ENCODE peak calls at places on chromosomes 2 and 18, in four cellular contexts. X, Z, I and N are unnamed samples.

GRCh38 chr2:74789278-74789677 is 44.6 kb upstream of the HK2 start:
- DNase-seq in X (no peak), Z (no peak), I (peak; percentile 56), N (no peak)

GRCh38 chr2:216829533-216829932 is 30.3 kb downstream of the TNP1 start:
- DNase-seq in X (no peak), Z (no peak), I (no peak), N (no peak)

GRCh38 chr2:147501973-147502372 is 342.9 kb upstream of the ACVR2A start:
- DNase-seq in X (no peak), Z (no peak), I (no peak), N (no peak)

GRCh38 chr2:28570431-28570830 is 74.6 kb downstream of the PLB1 start:
- DNase-seq in X (no peak), Z (no peak), I (no peak), N (no peak)

GRCh38 chr2:108396845-108397244 is 19.1 kb downstream of the SULT1C4 start:
- DNase-seq in X (no peak), Z (no peak), I (no peak), N (no peak)

GRCh38 chr2:184305105-184305504 is 293.2 kb upstream of the ZNF804A start:
- DNase-seq in X (no peak), Z (no peak), I (no peak), N (no peak)

GRCh38 chr2:69385443-69386151 is 1.4 kb downstream of the GFPT1 start:
- DNase-seq in X (no peak), Z (no peak), I (no peak), N (no peak)

GRCh38 chr2:23549051-23549450 is 164.1 kb downstream of the KLHL29 start:
- DNase-seq in X (no peak), Z (no peak), I (no peak), N (no peak)

GRCh38 chr2:183000846-183001245 is 37.4 kb downstream of the NCKAP1 start:
- DNase-seq in X (no peak), Z (no peak), I (no peak), N (no peak)

GRCh38 chr2:11407413-11407812 is 58.5 kb downstream of the E2F6 start:
- DNase-seq in X (no peak), Z (no peak), I (no peak), N (no peak)

GRCh38 chr2:68917034-68917718 is 35.5 kb downstream of the GKN2 start:
- DNase-seq in X (no peak), Z (no peak), I (no peak), N (no peak)

GRCh38 chr2:207444756-207445155 is 85.0 kb upstream of the CREB1 start:
- DNase-seq in X (no peak), Z (no peak), I (no peak), N (no peak)

GRCh38 chr2:10704034-10704594 is 14.3 kb upstream of the NOL10 start:
- DNase-seq in X (no peak), Z (no peak), I (no peak), N (no peak)

GRCh38 chr18:48153641-48154481 is 223.4 kb upstream of the SMAD2 start:
- DNase-seq in X (no peak), Z (no peak), I (no peak), N (no peak)

GRCh38 chr2:43224571-43225092 is 1.8 kb downstream of the ZFP36L2 start:
- DNase-seq in X (peak; percentile 39), Z (no peak), I (no peak), N (no peak)

GRCh38 chr18:8803063-8803795 is 97.9 kb downstream of the MTCL1 start:
- DNase-seq in X (no peak), Z (no peak), I (no peak), N (no peak)

GRCh38 chr2:238861766-238862315 is 14.0 kb downstream of the TWIST2 start:
- DNase-seq in X (no peak), Z (no peak), I (no peak), N (no peak)

GRCh38 chr2:203097735-203098134 is 83.1 kb downstream of the NBEAL1 start:
- DNase-seq in X (no peak), Z (no peak), I (no peak), N (no peak)

GRCh38 chr2:151159109-151159690 is 102.5 kb downstream of the RBM43 start:
- DNase-seq in X (no peak), Z (no peak), I (no peak), N (no peak)

GRCh38 chr2:147355706-147356105 is 489.1 kb upstream of the ACVR2A start:
- DNase-seq in X (no peak), Z (no peak), I (no peak), N (no peak)

GRCh38 chr18:69400253-69400975 is at the start of gene DOK6:
- DNase-seq in X (no peak), Z (no peak), I (no peak), N (no peak)

GRCh38 chr2:107430006-107430405 is 396.7 kb upstream of the RGPD4 start:
- DNase-seq in X (no peak), Z (no peak), I (no peak), N (no peak)

GRCh38 chr2:46814160-46814559 is 101.4 kb downstream of the MCFD2 start:
- DNase-seq in X (no peak), Z (no peak), I (no peak), N (no peak)

GRCh38 chr2:23924589-23925359 is 2.1 kb downstream of the ATAD2B start:
- DNase-seq in X (no peak), Z (no peak), I (no peak), N (no peak)

GRCh38 chr2:7567646-7568045 is 650.4 kb downstream of the RNF144A start:
- DNase-seq in X (no peak), Z (peak; percentile 39), I (no peak), N (no peak)

GRCh38 chr2:196989496-196989895 is 63.0 kb upstream of the PGAP1 start:
- DNase-seq in X (no peak), Z (no peak), I (peak; percentile 31), N (no peak)

GRCh38 chr18:6921571-6921970 is 192.1 kb downstream of the ARHGAP28 start:
- DNase-seq in X (no peak), Z (no peak), I (no peak), N (no peak)

GRCh38 chr18:6923220-6923619 is 193.7 kb downstream of the ARHGAP28 start:
- DNase-seq in X (no peak), Z (no peak), I (no peak), N (no peak)

GRCh38 chr18:6917082-6917481 is 187.6 kb downstream of the ARHGAP28 start:
- DNase-seq in X (no peak), Z (no peak), I (no peak), N (no peak)

GRCh38 chr18:6920099-6920955 is 190.8 kb downstream of the ARHGAP28 start:
- DNase-seq in X (peak; percentile 44), Z (no peak), I (peak; percentile 64), N (peak; percentile 20)
- TF ChIP-seq SPI1 in X (no peak), Z (no peak), I (no peak), N (no peak)

GRCh38 chr2:223494496-223494895 is 107.7 kb downstream of the SCG2 start:
- DNase-seq in X (no peak), Z (no peak), I (no peak), N (no peak)

GRCh38 chr2:223486741-223487140 is 115.4 kb downstream of the SCG2 start:
- DNase-seq in X (no peak), Z (no peak), I (no peak), N (no peak)

GRCh38 chr2:223487447-223487846 is 114.7 kb downstream of the SCG2 start:
- DNase-seq in X (no peak), Z (no peak), I (no peak), N (no peak)

DNA sequence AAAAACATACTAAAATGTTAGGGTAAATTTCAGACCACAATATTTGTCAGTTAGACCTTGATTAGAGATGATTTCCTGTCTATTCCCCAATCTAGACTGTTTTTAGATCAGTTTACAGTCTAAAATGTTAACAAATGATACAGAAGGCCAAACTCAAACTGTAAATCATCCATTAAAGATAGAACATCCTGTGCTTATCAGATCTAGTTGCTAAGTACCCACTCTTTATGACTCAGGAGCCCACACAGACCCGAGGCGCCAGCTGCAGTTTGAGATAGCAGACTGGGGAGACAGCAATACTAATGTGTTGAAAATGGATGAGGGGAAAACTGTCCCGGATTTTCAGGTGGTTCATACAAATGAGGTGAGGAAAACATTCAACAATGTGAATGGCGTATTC is 113.3 kb downstream of the SCG2 start:
- DNase-seq in X (peak; percentile 20), Z (no peak), I (no peak), N (no peak)
- TF ChIP-seq POLR2AphosphoS5 in X (peak; percentile 33), Z (no peak), I (no peak), N (no peak)

GRCh38 chr18:25248755-25249154 is 103.2 kb downstream of the ZNF521 start:
- DNase-seq in X (no peak), Z (no peak), I (no peak), N (no peak)

GRCh38 chr18:25245299-25245698 is 106.7 kb downstream of the ZNF521 start:
- DNase-seq in X (no peak), Z (no peak), I (no peak), N (no peak)

GRCh38 chr18:25251127-25251526 is 100.8 kb downstream of the ZNF521 start:
- DNase-seq in X (no peak), Z (no peak), I (no peak), N (no peak)

GRCh38 chr18:25250610-25250859 is 101.4 kb downstream of the ZNF521 start:
- DNase-seq in X (no peak), Z (no peak), I (no peak), N (no peak)

DNA sequence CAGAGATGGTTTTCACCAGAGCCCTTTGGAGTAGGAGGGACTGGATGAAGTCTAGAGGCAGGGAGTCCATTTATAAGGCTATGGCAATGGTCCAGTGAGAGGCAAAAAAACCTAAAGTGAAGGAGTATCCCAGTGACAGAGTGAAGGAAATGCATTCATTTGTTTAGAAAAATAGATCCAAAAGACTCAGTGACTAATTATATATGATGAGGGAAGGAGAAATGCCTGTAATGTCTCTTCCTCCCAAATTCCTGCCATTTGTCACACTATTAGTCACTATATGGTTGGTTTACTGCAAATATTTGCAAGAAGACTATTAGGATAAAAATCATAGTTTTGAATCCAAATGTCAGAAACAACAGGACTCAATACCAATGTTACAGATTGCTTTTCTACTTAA is 104.2 kb downstream of the ZNF521 start:
- DNase-seq in X (no peak), Z (no peak), I (no peak), N (no peak)
- TF ChIP-seq SPI1 in X (no peak), Z (no peak), I (no peak), N (no peak)

DNA sequence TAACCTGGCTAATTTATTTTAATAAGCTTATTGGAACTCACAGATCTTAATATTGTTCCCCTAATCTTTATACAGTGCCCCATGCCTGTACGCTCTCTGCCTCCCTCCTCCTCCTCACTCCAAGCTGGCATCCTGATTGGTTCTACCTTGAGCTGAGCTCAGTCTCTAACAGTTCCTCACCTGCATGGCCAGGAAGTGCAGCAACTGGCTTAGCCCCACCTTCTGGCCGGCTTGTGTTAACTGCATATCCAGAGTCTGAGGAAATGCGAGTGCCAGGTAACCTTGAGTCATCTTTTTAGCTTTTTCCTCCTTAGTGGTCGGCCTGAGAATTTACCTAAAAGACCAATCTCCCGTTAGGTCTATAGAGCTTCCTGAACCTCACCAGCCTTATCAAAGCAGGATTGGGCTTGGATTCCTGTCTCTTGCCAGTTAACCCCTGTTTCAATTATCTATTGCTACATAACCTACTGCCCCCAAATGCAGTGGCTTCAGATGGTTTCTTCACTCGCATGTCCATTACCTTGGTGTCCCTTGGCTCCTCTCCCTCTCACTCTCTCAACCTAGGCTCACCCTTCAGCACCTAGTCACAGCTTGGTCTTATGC is 89.5 kb upstream of the STK39 start:
- DNase-seq in X (no peak), Z (no peak), I (peak; percentile 34), N (no peak)
- TF ChIP-seq POLR2AphosphoS5 in X (no peak), Z (no peak), I (no peak), N (no peak)

DNA sequence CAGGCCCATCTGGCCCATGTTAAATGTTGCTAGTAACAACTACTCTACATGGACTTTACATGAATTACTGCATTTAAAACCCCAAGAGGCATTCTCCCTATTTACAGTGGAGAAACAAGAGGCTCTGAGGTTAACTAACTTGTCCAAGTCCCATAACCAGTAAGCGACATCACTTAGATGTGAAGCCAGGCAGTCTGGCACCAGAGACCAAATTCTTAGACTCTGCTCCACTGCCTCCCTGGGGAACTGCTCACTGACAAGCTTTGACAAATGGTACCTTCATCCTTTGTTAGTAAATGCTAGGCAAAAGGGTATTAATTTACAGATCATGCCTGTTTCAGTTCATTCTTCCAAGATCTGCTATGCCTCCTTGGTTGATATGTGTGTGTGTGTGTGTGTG is 124.8 kb downstream of the AFF3 start:
- DNase-seq in X (no peak), Z (no peak), I (no peak), N (no peak)
- TF ChIP-seq SPI1 in X (no peak), Z (no peak), I (no peak), N (no peak)